ENCODE peak calls at places on chromosomes 5 and 9, in ten cellular contexts. X, E, G, Q, K, Z, R, P, I and C are unnamed samples.

GRCh38 chr9:33065157-33066076 is 11.1 kb downstream of the SMU1 start:
- DNase-seq in X (no peak), E (no peak), G (no peak), Q (no peak), K (no peak), Z (no peak), R (no peak), P (no peak), I (no peak), C (no peak)

GRCh38 chr9:37300620-37301368 is 121.7 kb upstream of the GRHPR start:
- DNase-seq in X (no peak), E (peak), G (no peak), Q (no peak), K (peak), Z (no peak), R (no peak), P (no peak), I (no peak), C (no peak)

GRCh38 chr9:133060417-133060841 is 1.4 kb upstream of the CEL start:
- DNase-seq in X (no peak), E (no peak), G (no peak), Q (no peak), K (no peak), Z (no peak), R (peak), P (no peak), I (no peak), C (peak)

GRCh38 chr5:1311443-1312055 is 16.7 kb upstream of the TERT start:
- DNase-seq in X (peak), E (no peak), G (no peak), Q (no peak), K (no peak), Z (no peak), R (no peak), P (peak), I (no peak), C (no peak)

GRCh38 chr5:52846443-52846842 is 58.7 kb downstream of the ITGA1 start:
- DNase-seq in X (no peak), E (peak), G (no peak), Q (no peak), K (no peak), Z (no peak), R (peak), P (no peak), I (no peak), C (no peak)

GRCh38 chr5:170278611-170279500 is 18.7 kb downstream of the LCP2 start:
- DNase-seq in X (no peak), E (no peak), G (no peak), Q (peak), K (no peak), Z (peak), R (no peak), P (no peak), I (peak), C (no peak)

GRCh38 chr5:178206166-178207101 is 2.1 kb downstream of the HNRNPAB start:
- DNase-seq in X (no peak), E (peak), G (no peak), Q (no peak), K (peak), Z (no peak), R (no peak), P (peak), I (no peak), C (no peak)

GRCh38 chr9:109020581-109020980 is 7.3 kb upstream of the CTNNAL1 start:
- DNase-seq in X (no peak), E (no peak), G (no peak), Q (no peak), K (no peak), Z (no peak), R (no peak), P (no peak), I (no peak), C (peak)

GRCh38 chr5:175444060-175444904 is at the start of gene DRD1:
- DNase-seq in X (peak), E (peak), G (no peak), Q (peak), K (peak), Z (peak), R (peak), P (no peak), I (peak), C (no peak)

GRCh38 chr5:178114325-178115135 is 1.2 kb downstream of the N4BP3 start:
- DNase-seq in X (peak), E (peak), G (no peak), Q (peak), K (no peak), Z (no peak), R (no peak), P (no peak), I (no peak), C (no peak)

GRCh38 chr9:71921190-71921814 is 9.9 kb downstream of the C9orf85 start:
- DNase-seq in X (no peak), E (no peak), G (no peak), Q (no peak), K (no peak), Z (no peak), R (no peak), P (no peak), I (no peak), C (no peak)